ENCODE peak calls at places on chromosomes 13 and 19, in nine cellular contexts. One of them, this sample, is unnamed.

GRCh38 chr13:48000559-48001126 is 430 bp downstream of the SUCLA2 start:
- DNase-seq in esophagus muscularis mucosa: no peak
- DNase-seq in spleen: no peak
- DNase-seq in breast epithelium: no peak
- DNase-seq in transverse colon: peak
- DNase-seq in endothelial cell of umbilical vein: peak
- DNase-seq in prostate gland: peak
- DNase-seq in stomach: peak
- DNase-seq in GM12891: peak
- DNase-seq in this sample: no peak

GRCh38 chr13:114279770-114280169 is 1.6 kb upstream of the UPF3A start:
- DNase-seq in esophagus muscularis mucosa: no peak
- DNase-seq in spleen: peak
- DNase-seq in breast epithelium: no peak
- DNase-seq in transverse colon: no peak
- DNase-seq in endothelial cell of umbilical vein: no peak
- DNase-seq in prostate gland: no peak
- DNase-seq in stomach: no peak
- DNase-seq in GM12891: no peak
- DNase-seq in this sample: no peak

GRCh38 chr19:32018014-32018413 is 327.4 kb upstream of the ZNF507 start:
- DNase-seq in esophagus muscularis mucosa: peak
- DNase-seq in spleen: no peak
- DNase-seq in breast epithelium: peak
- DNase-seq in transverse colon: peak
- DNase-seq in endothelial cell of umbilical vein: no peak
- DNase-seq in prostate gland: peak
- DNase-seq in stomach: no peak
- DNase-seq in GM12891: no peak
- DNase-seq in this sample: no peak

GRCh38 chr19:29878973-29879654 is 62.9 kb upstream of the URI1 start:
- DNase-seq in esophagus muscularis mucosa: no peak
- DNase-seq in spleen: peak
- DNase-seq in breast epithelium: no peak
- DNase-seq in transverse colon: no peak
- DNase-seq in endothelial cell of umbilical vein: no peak
- DNase-seq in prostate gland: no peak
- DNase-seq in stomach: no peak
- DNase-seq in GM12891: no peak
- DNase-seq in this sample: no peak

GRCh38 chr19:5960005-5961001 is 17.6 kb downstream of the RANBP3 start:
- DNase-seq in esophagus muscularis mucosa: no peak
- DNase-seq in spleen: no peak
- DNase-seq in breast epithelium: no peak
- DNase-seq in transverse colon: no peak
- DNase-seq in endothelial cell of umbilical vein: no peak
- DNase-seq in prostate gland: no peak
- DNase-seq in stomach: no peak
- DNase-seq in GM12891: no peak
- DNase-seq in this sample: no peak

GRCh38 chr13:26042781-26043180 is 9.0 kb downstream of the SHISA2 start:
- DNase-seq in esophagus muscularis mucosa: no peak
- DNase-seq in spleen: no peak
- DNase-seq in breast epithelium: no peak
- DNase-seq in transverse colon: no peak
- DNase-seq in endothelial cell of umbilical vein: no peak
- DNase-seq in prostate gland: no peak
- DNase-seq in stomach: no peak
- DNase-seq in GM12891: no peak
- DNase-seq in this sample: no peak

GRCh38 chr19:45780448-45781281 is 1.6 kb downstream of the DMPK start:
- DNase-seq in esophagus muscularis mucosa: no peak
- DNase-seq in spleen: no peak
- DNase-seq in breast epithelium: no peak
- DNase-seq in transverse colon: no peak
- DNase-seq in endothelial cell of umbilical vein: no peak
- DNase-seq in prostate gland: no peak
- DNase-seq in stomach: no peak
- DNase-seq in GM12891: no peak
- DNase-seq in this sample: no peak

GRCh38 chr19:46935066-46935663 is 74.4 kb downstream of the ARHGAP35 start:
- DNase-seq in esophagus muscularis mucosa: no peak
- DNase-seq in spleen: no peak
- DNase-seq in breast epithelium: no peak
- DNase-seq in transverse colon: no peak
- DNase-seq in endothelial cell of umbilical vein: peak
- DNase-seq in prostate gland: no peak
- DNase-seq in stomach: no peak
- DNase-seq in GM12891: no peak
- DNase-seq in this sample: no peak

GRCh38 chr13:113813749-113814434 is 50.0 kb downstream of the GAS6 start:
- DNase-seq in esophagus muscularis mucosa: no peak
- DNase-seq in spleen: peak
- DNase-seq in breast epithelium: no peak
- DNase-seq in transverse colon: no peak
- DNase-seq in endothelial cell of umbilical vein: peak
- DNase-seq in prostate gland: no peak
- DNase-seq in stomach: no peak
- DNase-seq in GM12891: no peak
- DNase-seq in this sample: no peak

GRCh38 chr13:114015608-114016295 is 41.9 kb upstream of the C13orf46 start:
- DNase-seq in esophagus muscularis mucosa: no peak
- DNase-seq in spleen: no peak
- DNase-seq in breast epithelium: peak
- DNase-seq in transverse colon: peak
- DNase-seq in endothelial cell of umbilical vein: no peak
- DNase-seq in prostate gland: peak
- DNase-seq in stomach: peak
- DNase-seq in GM12891: no peak
- DNase-seq in this sample: no peak

GRCh38 chr19:23055501-23055900 is 52.5 kb upstream of the ZNF728 start:
- DNase-seq in esophagus muscularis mucosa: no peak
- DNase-seq in spleen: no peak
- DNase-seq in breast epithelium: no peak
- DNase-seq in transverse colon: no peak
- DNase-seq in endothelial cell of umbilical vein: no peak
- DNase-seq in prostate gland: no peak
- DNase-seq in stomach: no peak
- DNase-seq in GM12891: no peak
- DNase-seq in this sample: no peak

GRCh38 chr13:89279374-89279773 is 1608.2 kb downstream of the SLITRK5 start:
- DNase-seq in esophagus muscularis mucosa: no peak
- DNase-seq in spleen: no peak
- DNase-seq in breast epithelium: no peak
- DNase-seq in transverse colon: no peak
- DNase-seq in endothelial cell of umbilical vein: no peak
- DNase-seq in prostate gland: no peak
- DNase-seq in stomach: no peak
- DNase-seq in GM12891: no peak
- DNase-seq in this sample: no peak

GRCh38 chr19:38429811-38430156 is 3.7 kb upstream of the RYR1 start:
- DNase-seq in esophagus muscularis mucosa: no peak
- DNase-seq in spleen: no peak
- DNase-seq in breast epithelium: no peak
- DNase-seq in transverse colon: no peak
- DNase-seq in endothelial cell of umbilical vein: no peak
- DNase-seq in prostate gland: no peak
- DNase-seq in stomach: no peak
- DNase-seq in GM12891: no peak
- DNase-seq in this sample: no peak

GRCh38 chr13:34129422-34129821 is 311.5 kb downstream of the RFC3 start:
- DNase-seq in esophagus muscularis mucosa: no peak
- DNase-seq in spleen: no peak
- DNase-seq in breast epithelium: no peak
- DNase-seq in transverse colon: no peak
- DNase-seq in endothelial cell of umbilical vein: no peak
- DNase-seq in prostate gland: no peak
- DNase-seq in stomach: no peak
- DNase-seq in GM12891: no peak
- DNase-seq in this sample: no peak

GRCh38 chr13:51839711-51840110 is 5.3 kb downstream of the TMEM272 start:
- DNase-seq in esophagus muscularis mucosa: no peak
- DNase-seq in spleen: no peak
- DNase-seq in breast epithelium: no peak
- DNase-seq in transverse colon: no peak
- DNase-seq in endothelial cell of umbilical vein: no peak
- DNase-seq in prostate gland: no peak
- DNase-seq in stomach: no peak
- DNase-seq in GM12891: no peak
- DNase-seq in this sample: no peak

GRCh38 chr13:39266426-39266825 is 228.2 kb downstream of the NHLRC3 start:
- DNase-seq in esophagus muscularis mucosa: no peak
- DNase-seq in spleen: no peak
- DNase-seq in breast epithelium: no peak
- DNase-seq in transverse colon: no peak
- DNase-seq in endothelial cell of umbilical vein: no peak
- DNase-seq in prostate gland: no peak
- DNase-seq in stomach: no peak
- DNase-seq in GM12891: no peak
- DNase-seq in this sample: no peak

GRCh38 chr13:94352057-94352456 is 127.4 kb downstream of the DCT start:
- DNase-seq in esophagus muscularis mucosa: peak
- DNase-seq in spleen: no peak
- DNase-seq in breast epithelium: no peak
- DNase-seq in transverse colon: no peak
- DNase-seq in endothelial cell of umbilical vein: no peak
- DNase-seq in prostate gland: no peak
- DNase-seq in stomach: no peak
- DNase-seq in GM12891: no peak
- DNase-seq in this sample: no peak

GRCh38 chr13:30323524-30323923 is 16.2 kb upstream of the KATNAL1 start:
- DNase-seq in esophagus muscularis mucosa: no peak
- DNase-seq in spleen: no peak
- DNase-seq in breast epithelium: no peak
- DNase-seq in transverse colon: no peak
- DNase-seq in endothelial cell of umbilical vein: no peak
- DNase-seq in prostate gland: no peak
- DNase-seq in stomach: no peak
- DNase-seq in GM12891: no peak
- DNase-seq in this sample: no peak

GRCh38 chr19:29623726-29624488 is 17.8 kb downstream of the POP4 start:
- DNase-seq in esophagus muscularis mucosa: no peak
- DNase-seq in spleen: peak
- DNase-seq in breast epithelium: no peak
- DNase-seq in transverse colon: peak
- DNase-seq in endothelial cell of umbilical vein: no peak
- DNase-seq in prostate gland: no peak
- DNase-seq in stomach: no peak
- DNase-seq in GM12891: no peak
- DNase-seq in this sample: no peak

DNA sequence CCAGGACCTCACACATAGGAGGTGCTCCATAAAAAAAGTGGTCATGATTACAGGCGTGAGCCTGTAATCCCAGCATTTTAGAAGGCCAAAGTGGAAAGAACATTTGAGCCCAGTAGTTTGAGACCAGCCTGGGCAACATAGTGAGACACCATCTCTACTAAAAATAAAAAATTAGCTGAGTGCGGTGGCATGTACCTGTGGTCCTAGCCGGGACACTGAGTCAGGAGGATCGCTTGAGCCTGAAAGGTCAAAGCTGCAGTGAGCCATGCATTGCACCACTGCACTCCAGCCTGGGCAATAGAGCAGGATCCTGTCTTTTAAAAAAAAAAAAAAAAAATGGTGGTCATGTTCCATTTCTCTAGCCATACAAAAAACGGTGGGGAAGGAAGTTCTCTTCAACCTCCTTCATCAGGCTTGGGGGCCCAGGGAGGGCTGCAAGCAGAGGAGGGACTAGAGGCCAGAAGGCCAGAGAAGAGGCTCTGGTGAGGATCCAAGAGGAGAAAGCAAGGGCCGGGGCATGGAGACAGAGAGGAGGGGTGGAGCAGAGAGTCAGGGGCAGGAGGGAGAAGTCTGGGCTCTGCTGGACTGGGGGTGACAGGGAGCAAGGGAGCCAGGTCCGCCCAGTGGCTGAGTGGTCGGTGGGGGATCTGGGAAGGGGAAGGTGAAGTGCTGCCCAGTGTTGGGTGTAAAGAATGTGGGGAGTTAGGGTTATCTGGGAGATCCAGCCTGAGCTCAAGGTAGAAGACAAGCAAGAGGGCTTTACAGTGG is 8.9 kb downstream of the KASH5 start:
- DNase-seq in esophagus muscularis mucosa: no peak
- DNase-seq in spleen: no peak
- DNase-seq in breast epithelium: no peak
- DNase-seq in transverse colon: no peak
- DNase-seq in endothelial cell of umbilical vein: no peak
- DNase-seq in prostate gland: no peak
- DNase-seq in stomach: no peak
- DNase-seq in GM12891: no peak
- DNase-seq in this sample: no peak
- TF ChIP-seq POLR2A in esophagus muscularis mucosa: no peak
- TF ChIP-seq POLR2A in spleen: no peak
- TF ChIP-seq POLR2A in breast epithelium: no peak
- TF ChIP-seq POLR2A in transverse colon: no peak
- TF ChIP-seq POLR2A in endothelial cell of umbilical vein: no peak
- TF ChIP-seq POLR2A in prostate gland: no peak
- TF ChIP-seq POLR2A in stomach: no peak
- TF ChIP-seq POLR2A in GM12891: no peak
- TF ChIP-seq POLR2A in this sample: no peak

DNA sequence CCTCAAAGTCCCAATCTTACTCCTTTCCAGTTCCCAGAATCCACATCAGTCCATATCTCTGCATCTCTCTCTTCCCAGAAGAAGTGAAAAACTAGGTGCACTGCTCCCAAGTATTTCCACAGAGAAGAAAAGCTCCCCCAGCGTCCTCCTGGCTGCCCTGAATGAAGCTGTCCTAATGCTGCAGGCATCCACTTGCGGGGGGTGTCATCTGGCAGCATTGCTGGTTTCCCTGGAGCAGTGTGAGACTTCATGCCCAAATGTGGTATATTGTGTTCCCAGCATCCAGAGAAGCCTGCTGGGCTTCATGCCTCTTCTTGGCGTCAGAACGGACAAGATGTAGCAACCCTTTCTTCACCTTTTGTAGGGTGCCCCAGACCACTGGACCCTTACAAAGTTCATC is 32.9 kb upstream of the ARHGEF7 start:
- DNase-seq in esophagus muscularis mucosa: peak
- DNase-seq in spleen: no peak
- DNase-seq in breast epithelium: no peak
- DNase-seq in transverse colon: no peak
- DNase-seq in endothelial cell of umbilical vein: no peak
- DNase-seq in prostate gland: no peak
- DNase-seq in stomach: no peak
- DNase-seq in GM12891: no peak
- DNase-seq in this sample: no peak
- TF ChIP-seq POLR2AphosphoS5 in esophagus muscularis mucosa: no peak
- TF ChIP-seq POLR2AphosphoS5 in spleen: no peak
- TF ChIP-seq POLR2AphosphoS5 in breast epithelium: no peak
- TF ChIP-seq POLR2AphosphoS5 in transverse colon: no peak
- TF ChIP-seq POLR2AphosphoS5 in endothelial cell of umbilical vein: no peak
- TF ChIP-seq POLR2AphosphoS5 in prostate gland: peak
- TF ChIP-seq POLR2AphosphoS5 in stomach: no peak
- TF ChIP-seq POLR2AphosphoS5 in GM12891: no peak
- TF ChIP-seq POLR2AphosphoS5 in this sample: no peak

GRCh38 chr19:48967346-48968178 is 2.5 kb downstream of the FTL start:
- DNase-seq in esophagus muscularis mucosa: no peak
- DNase-seq in spleen: peak
- DNase-seq in breast epithelium: no peak
- DNase-seq in transverse colon: peak
- DNase-seq in endothelial cell of umbilical vein: no peak
- DNase-seq in prostate gland: no peak
- DNase-seq in stomach: no peak
- DNase-seq in GM12891: no peak
- DNase-seq in this sample: no peak
- TF ChIP-seq POLR2A in esophagus muscularis mucosa: no peak
- TF ChIP-seq POLR2A in spleen: no peak
- TF ChIP-seq POLR2A in breast epithelium: peak
- TF ChIP-seq POLR2A in transverse colon: no peak
- TF ChIP-seq POLR2A in endothelial cell of umbilical vein: peak
- TF ChIP-seq POLR2A in prostate gland: no peak
- TF ChIP-seq POLR2A in stomach: no peak
- TF ChIP-seq POLR2A in GM12891: peak
- TF ChIP-seq POLR2A in this sample: no peak

GRCh38 chr13:96474158-96474606 is 384.3 kb downstream of the HS6ST3 start:
- DNase-seq in esophagus muscularis mucosa: no peak
- DNase-seq in spleen: no peak
- DNase-seq in breast epithelium: no peak
- DNase-seq in transverse colon: no peak
- DNase-seq in endothelial cell of umbilical vein: no peak
- DNase-seq in prostate gland: no peak
- DNase-seq in stomach: no peak
- DNase-seq in GM12891: no peak
- DNase-seq in this sample: no peak
- TF ChIP-seq POLR2AphosphoS5 in esophagus muscularis mucosa: no peak
- TF ChIP-seq POLR2AphosphoS5 in spleen: no peak
- TF ChIP-seq POLR2AphosphoS5 in breast epithelium: no peak
- TF ChIP-seq POLR2AphosphoS5 in transverse colon: no peak
- TF ChIP-seq POLR2AphosphoS5 in endothelial cell of umbilical vein: no peak
- TF ChIP-seq POLR2AphosphoS5 in prostate gland: no peak
- TF ChIP-seq POLR2AphosphoS5 in stomach: no peak
- TF ChIP-seq POLR2AphosphoS5 in GM12891: no peak
- TF ChIP-seq POLR2AphosphoS5 in this sample: no peak